ENCODE peak calls at places on chromosome 19, in nine cellular contexts. One of them, this sample, is unnamed.

GRCh38 chr19:4870025-4870700 is 2.7 kb upstream of the PLIN3 start:
- DNase-seq in PC-9: peak; percentile 87
- DNase-seq in transverse colon: peak; percentile 65
- DNase-seq in fibroblast of lung: peak; percentile 94
- DNase-seq in hepatocyte: peak; percentile 87
- DNase-seq in ascending aorta: no peak
- DNase-seq in tibial artery: no peak
- DNase-seq in CD8-positive, alpha-beta T cell: no peak
- DNase-seq in mammary epithelial cell: peak; percentile 90
- DNase-seq in this sample: no peak

GRCh38 chr19:20167020-20167644 is at the start of gene ZNF486:
- DNase-seq in ascending aorta: peak; percentile 92
- DNase-seq in transverse colon: peak; percentile 95
- DNase-seq in hepatocyte: peak; percentile 98
- DNase-seq in PC-9: peak; percentile 94
- DNase-seq in mammary epithelial cell: peak; percentile 94
- DNase-seq in fibroblast of lung: peak; percentile 97
- DNase-seq in CD8-positive, alpha-beta T cell: peak; percentile 92
- DNase-seq in tibial artery: peak; percentile 99
- DNase-seq in this sample: peak; percentile 98

GRCh38 chr19:49936549-49936948 is 7.2 kb upstream of the NUP62 start:
- DNase-seq in mammary epithelial cell: no peak
- DNase-seq in tibial artery: no peak
- DNase-seq in CD8-positive, alpha-beta T cell: no peak
- DNase-seq in PC-9: no peak
- DNase-seq in ascending aorta: no peak
- DNase-seq in hepatocyte: no peak
- DNase-seq in fibroblast of lung: no peak
- DNase-seq in transverse colon: no peak
- DNase-seq in this sample: no peak

GRCh38 chr19:6272411-6272791 is 7.4 kb downstream of the MLLT1 start:
- DNase-seq in mammary epithelial cell: no peak
- DNase-seq in CD8-positive, alpha-beta T cell: no peak
- DNase-seq in ascending aorta: no peak
- DNase-seq in PC-9: no peak
- DNase-seq in fibroblast of lung: no peak
- DNase-seq in tibial artery: no peak
- DNase-seq in hepatocyte: no peak
- DNase-seq in transverse colon: no peak
- DNase-seq in this sample: no peak

GRCh38 chr19:10625003-10625761 is at the start of gene SLC44A2:
- DNase-seq in mammary epithelial cell: peak; percentile 77
- DNase-seq in hepatocyte: peak; percentile 94
- DNase-seq in transverse colon: peak; percentile 93
- DNase-seq in tibial artery: peak; percentile 65
- DNase-seq in fibroblast of lung: peak; percentile 62
- DNase-seq in PC-9: peak; percentile 76
- DNase-seq in CD8-positive, alpha-beta T cell: no peak
- DNase-seq in ascending aorta: no peak
- DNase-seq in this sample: peak; percentile 84

GRCh38 chr19:56671613-56671994 is at the start of gene ZNF835:
- DNase-seq in CD8-positive, alpha-beta T cell: peak; percentile 86
- DNase-seq in hepatocyte: no peak
- DNase-seq in tibial artery: peak; percentile 88
- DNase-seq in transverse colon: peak; percentile 87
- DNase-seq in PC-9: no peak
- DNase-seq in ascending aorta: peak; percentile 63
- DNase-seq in fibroblast of lung: peak; percentile 70
- DNase-seq in mammary epithelial cell: no peak
- DNase-seq in this sample: peak; percentile 90

GRCh38 chr19:34150558-34150957 is 21.7 kb upstream of the LSM14A start:
- DNase-seq in ascending aorta: no peak
- DNase-seq in hepatocyte: no peak
- DNase-seq in transverse colon: no peak
- DNase-seq in tibial artery: no peak
- DNase-seq in PC-9: no peak
- DNase-seq in mammary epithelial cell: no peak
- DNase-seq in CD8-positive, alpha-beta T cell: no peak
- DNase-seq in fibroblast of lung: no peak
- DNase-seq in this sample: no peak

GRCh38 chr19:30522359-30522758 is 150.2 kb downstream of the ZNF536 start:
- DNase-seq in tibial artery: no peak
- DNase-seq in fibroblast of lung: no peak
- DNase-seq in ascending aorta: no peak
- DNase-seq in CD8-positive, alpha-beta T cell: no peak
- DNase-seq in mammary epithelial cell: no peak
- DNase-seq in PC-9: no peak
- DNase-seq in hepatocyte: no peak
- DNase-seq in transverse colon: no peak
- DNase-seq in this sample: no peak

GRCh38 chr19:12769689-12770088 is 5.7 kb downstream of the HOOK2 start:
- DNase-seq in fibroblast of lung: no peak
- DNase-seq in ascending aorta: no peak
- DNase-seq in transverse colon: peak; percentile 66
- DNase-seq in tibial artery: no peak
- DNase-seq in CD8-positive, alpha-beta T cell: peak; percentile 56
- DNase-seq in hepatocyte: peak; percentile 50
- DNase-seq in PC-9: no peak
- DNase-seq in mammary epithelial cell: no peak
- DNase-seq in this sample: peak; percentile 64

GRCh38 chr19:5957132-5957531 is 20.8 kb downstream of the RANBP3 start:
- DNase-seq in tibial artery: no peak
- DNase-seq in PC-9: no peak
- DNase-seq in CD8-positive, alpha-beta T cell: no peak
- DNase-seq in fibroblast of lung: no peak
- DNase-seq in mammary epithelial cell: no peak
- DNase-seq in hepatocyte: peak; percentile 53
- DNase-seq in transverse colon: no peak
- DNase-seq in ascending aorta: no peak
- DNase-seq in this sample: no peak

GRCh38 chr19:40690699-40691420 is 409 bp upstream of the NUMBL start:
- DNase-seq in CD8-positive, alpha-beta T cell: peak; percentile 90
- DNase-seq in PC-9: peak; percentile 77
- DNase-seq in fibroblast of lung: peak; percentile 93
- DNase-seq in transverse colon: peak; percentile 96
- DNase-seq in ascending aorta: peak; percentile 71
- DNase-seq in tibial artery: peak; percentile 96
- DNase-seq in mammary epithelial cell: peak; percentile 86
- DNase-seq in hepatocyte: peak; percentile 97
- DNase-seq in this sample: peak; percentile 97

GRCh38 chr19:42325896-42326771 is 699 bp downstream of the MEGF8 start:
- DNase-seq in hepatocyte: no peak
- DNase-seq in CD8-positive, alpha-beta T cell: no peak
- DNase-seq in mammary epithelial cell: peak; percentile 4
- DNase-seq in fibroblast of lung: no peak
- DNase-seq in transverse colon: no peak
- DNase-seq in PC-9: no peak
- DNase-seq in tibial artery: no peak
- DNase-seq in ascending aorta: no peak
- DNase-seq in this sample: peak; percentile 19

DNA sequence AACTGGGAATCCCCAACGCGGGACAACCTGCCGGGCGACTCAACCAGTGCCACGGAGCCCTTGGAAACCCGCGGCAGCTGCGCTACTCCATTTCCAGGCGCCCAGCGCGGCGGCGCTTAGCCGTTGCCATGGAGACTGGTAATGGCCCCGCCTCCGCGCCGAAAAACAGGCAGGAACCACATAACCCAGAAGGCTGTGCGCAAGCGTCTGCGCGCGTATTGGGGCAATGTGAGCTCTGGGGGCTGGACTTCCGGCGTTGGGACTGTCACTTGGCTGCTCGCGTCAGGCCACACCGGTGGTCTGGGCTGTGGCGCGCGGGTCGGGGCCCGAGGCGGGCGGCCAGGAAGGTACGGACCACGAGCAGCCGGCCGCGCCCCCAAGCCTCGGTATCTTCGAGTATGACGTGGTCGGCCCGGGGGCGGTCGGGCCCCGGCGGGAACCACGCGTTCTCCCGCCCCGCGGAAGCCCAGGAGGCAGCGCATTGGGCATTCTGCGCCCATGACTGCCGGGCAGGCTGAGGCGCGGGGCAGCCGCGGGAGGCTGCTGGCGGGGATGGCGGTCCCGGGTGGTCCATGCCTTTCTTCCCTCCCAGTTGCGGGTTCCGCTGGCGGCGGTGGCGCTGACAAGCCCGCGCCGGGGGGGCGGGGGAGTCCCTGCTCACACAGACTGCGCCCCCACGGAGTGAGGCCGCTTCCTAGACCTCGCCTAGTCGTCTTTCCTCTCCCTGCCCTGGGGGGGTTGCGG is at the start of gene ZNF324B:
- DNase-seq in ascending aorta: peak; percentile 89
- DNase-seq in transverse colon: peak; percentile 96
- DNase-seq in fibroblast of lung: peak; percentile 92
- DNase-seq in hepatocyte: peak; percentile 97
- DNase-seq in mammary epithelial cell: peak; percentile 94
- DNase-seq in CD8-positive, alpha-beta T cell: peak; percentile 96
- DNase-seq in PC-9: peak; percentile 86
- DNase-seq in tibial artery: peak; percentile 97
- DNase-seq in this sample: peak; percentile 97
- H3K27ac ChIP-seq in ascending aorta: peak within 1 kb of the TSS; percentile 35
- H3K27ac ChIP-seq in transverse colon: peak within 1 kb of the TSS; percentile 67
- H3K27ac ChIP-seq in fibroblast of lung: peak within 1 kb of the TSS; percentile 70
- H3K27ac ChIP-seq in hepatocyte: no peak within 1 kb of the TSS
- H3K27ac ChIP-seq in mammary epithelial cell: peak within 1 kb of the TSS; percentile 57
- H3K27ac ChIP-seq in CD8-positive, alpha-beta T cell: peak within 1 kb of the TSS; percentile 70
- H3K27ac ChIP-seq in PC-9: no peak within 1 kb of the TSS
- H3K27ac ChIP-seq in tibial artery: peak within 1 kb of the TSS; percentile 68
- H3K27ac ChIP-seq in this sample: peak within 1 kb of the TSS; percentile 58

GRCh38 chr19:51386882-51387520 is 773 bp downstream of the LIM2 start:
- DNase-seq in PC-9: no peak
- DNase-seq in transverse colon: no peak
- DNase-seq in CD8-positive, alpha-beta T cell: no peak
- DNase-seq in fibroblast of lung: no peak
- DNase-seq in tibial artery: no peak
- DNase-seq in hepatocyte: no peak
- DNase-seq in ascending aorta: no peak
- DNase-seq in mammary epithelial cell: no peak
- DNase-seq in this sample: no peak
- H3K4me1 ChIP-seq in PC-9: no peaks in the 10 kb centered on the region
- H3K4me1 ChIP-seq in transverse colon: no peaks in the 10 kb centered on the region
- H3K4me1 ChIP-seq in CD8-positive, alpha-beta T cell: peaks cover 9% of the 10 kb centered on the region
- H3K4me1 ChIP-seq in fibroblast of lung: no peaks in the 10 kb centered on the region
- H3K4me1 ChIP-seq in tibial artery: no peaks in the 10 kb centered on the region
- H3K4me1 ChIP-seq in hepatocyte: no peaks in the 10 kb centered on the region
- H3K4me1 ChIP-seq in ascending aorta: no peaks in the 10 kb centered on the region
- H3K4me1 ChIP-seq in mammary epithelial cell: no peaks in the 10 kb centered on the region
- H3K4me1 ChIP-seq in this sample: no peaks in the 10 kb centered on the region

GRCh38 chr19:32361574-32362317 is 16.3 kb downstream of the ZNF507 start:
- DNase-seq in CD8-positive, alpha-beta T cell: no peak
- DNase-seq in ascending aorta: no peak
- DNase-seq in fibroblast of lung: no peak
- DNase-seq in PC-9: no peak
- DNase-seq in transverse colon: no peak
- DNase-seq in mammary epithelial cell: no peak
- DNase-seq in hepatocyte: no peak
- DNase-seq in tibial artery: no peak
- DNase-seq in this sample: no peak

GRCh38 chr19:32355309-32355708 is 9.9 kb downstream of the ZNF507 start:
- DNase-seq in mammary epithelial cell: no peak
- DNase-seq in hepatocyte: no peak
- DNase-seq in PC-9: no peak
- DNase-seq in CD8-positive, alpha-beta T cell: no peak
- DNase-seq in transverse colon: no peak
- DNase-seq in tibial artery: no peak
- DNase-seq in ascending aorta: no peak
- DNase-seq in fibroblast of lung: no peak
- DNase-seq in this sample: no peak

GRCh38 chr19:32357720-32358119 is 12.3 kb downstream of the ZNF507 start:
- DNase-seq in PC-9: no peak
- DNase-seq in CD8-positive, alpha-beta T cell: no peak
- DNase-seq in tibial artery: no peak
- DNase-seq in fibroblast of lung: peak; percentile 27
- DNase-seq in hepatocyte: no peak
- DNase-seq in mammary epithelial cell: no peak
- DNase-seq in transverse colon: no peak
- DNase-seq in ascending aorta: no peak
- DNase-seq in this sample: no peak

GRCh38 chr19:32359581-32359980 is 14.2 kb downstream of the ZNF507 start:
- DNase-seq in tibial artery: no peak
- DNase-seq in ascending aorta: no peak
- DNase-seq in PC-9: no peak
- DNase-seq in transverse colon: no peak
- DNase-seq in mammary epithelial cell: no peak
- DNase-seq in hepatocyte: no peak
- DNase-seq in fibroblast of lung: no peak
- DNase-seq in CD8-positive, alpha-beta T cell: no peak
- DNase-seq in this sample: no peak

DNA sequence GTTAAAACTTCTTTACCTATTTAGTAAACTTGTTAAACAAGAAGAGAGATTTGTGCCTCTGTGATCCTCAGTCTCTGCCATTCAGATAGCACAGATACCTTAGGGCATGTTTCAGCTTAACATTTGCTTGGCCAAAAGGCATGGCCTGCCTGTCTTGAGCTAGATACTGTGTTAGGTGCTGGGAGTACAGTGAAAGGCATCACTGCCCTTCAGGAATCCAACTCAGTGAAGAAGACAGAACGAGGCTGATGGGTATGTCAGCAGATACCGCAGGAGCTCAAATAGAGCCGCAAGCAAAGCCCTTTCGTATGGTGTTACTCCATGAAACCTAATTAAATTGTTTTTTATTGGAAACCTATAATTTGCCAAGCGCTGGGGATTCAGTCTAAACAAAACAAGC is 12.9 kb downstream of the ZNF507 start:
- DNase-seq in hepatocyte: no peak
- DNase-seq in transverse colon: no peak
- DNase-seq in fibroblast of lung: no peak
- DNase-seq in ascending aorta: no peak
- DNase-seq in CD8-positive, alpha-beta T cell: no peak
- DNase-seq in mammary epithelial cell: no peak
- DNase-seq in tibial artery: no peak
- DNase-seq in PC-9: no peak
- DNase-seq in this sample: no peak
- H3K27ac ChIP-seq in hepatocyte: no peak overlapping the region
- H3K27ac ChIP-seq in transverse colon: no peak overlapping the region
- H3K27ac ChIP-seq in fibroblast of lung: no peak overlapping the region
- H3K27ac ChIP-seq in ascending aorta: no peak overlapping the region
- H3K27ac ChIP-seq in CD8-positive, alpha-beta T cell: no peak overlapping the region
- H3K27ac ChIP-seq in mammary epithelial cell: no peak overlapping the region
- H3K27ac ChIP-seq in tibial artery: no peak overlapping the region
- H3K27ac ChIP-seq in PC-9: no peak overlapping the region
- H3K27ac ChIP-seq in this sample: no peak overlapping the region

DNA sequence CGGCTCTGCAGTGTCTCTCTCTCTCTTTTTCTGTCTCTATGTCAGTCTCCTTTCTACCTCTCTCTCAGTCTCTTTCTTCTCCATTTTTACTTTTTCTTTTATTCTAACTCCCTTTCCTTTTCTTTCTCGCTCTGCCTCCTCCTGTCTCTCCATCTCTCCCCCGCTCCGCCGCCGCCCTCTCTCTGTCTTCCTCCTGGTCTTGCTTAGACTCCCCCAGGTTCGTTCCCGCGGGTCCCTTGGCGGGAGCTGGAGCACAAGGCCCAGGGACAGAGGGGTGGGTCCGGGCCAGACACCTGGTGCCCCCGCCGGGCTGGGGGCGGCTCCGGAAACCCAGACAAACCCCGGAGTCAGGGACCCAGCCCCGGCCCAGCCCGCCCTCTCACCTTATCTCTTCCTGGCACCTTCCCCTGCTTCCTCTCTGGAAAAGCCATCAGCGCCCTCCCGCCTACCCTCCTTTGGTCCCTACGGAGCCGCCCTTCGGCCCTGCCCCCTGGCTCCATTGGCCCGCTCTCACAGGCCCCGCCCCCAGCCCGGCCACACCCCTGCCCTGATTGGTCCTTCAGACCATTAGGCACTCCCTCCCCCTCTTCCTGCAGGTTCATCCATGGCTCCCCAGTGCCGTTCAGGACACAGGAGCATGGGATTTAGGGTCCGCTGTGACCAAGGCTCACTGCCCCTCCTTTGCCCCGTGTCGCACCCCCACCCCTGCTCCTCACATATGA is 15.4 kb upstream of the NOP53 start:
- DNase-seq in ascending aorta: no peak
- DNase-seq in mammary epithelial cell: peak; percentile 52
- DNase-seq in fibroblast of lung: no peak
- DNase-seq in PC-9: peak; percentile 82
- DNase-seq in CD8-positive, alpha-beta T cell: no peak
- DNase-seq in hepatocyte: peak; percentile 84
- DNase-seq in transverse colon: peak; percentile 39
- DNase-seq in tibial artery: peak; percentile 69
- DNase-seq in this sample: no peak
- H3K4me1 ChIP-seq in ascending aorta: peaks cover 6% of the 10 kb centered on the region
- H3K4me1 ChIP-seq in mammary epithelial cell: peaks cover 42% of the 10 kb centered on the region
- H3K4me1 ChIP-seq in fibroblast of lung: peaks cover 28% of the 10 kb centered on the region
- H3K4me1 ChIP-seq in PC-9: peaks cover 35% of the 10 kb centered on the region
- H3K4me1 ChIP-seq in CD8-positive, alpha-beta T cell: peaks cover 15% of the 10 kb centered on the region
- H3K4me1 ChIP-seq in hepatocyte: peaks cover 17% of the 10 kb centered on the region
- H3K4me1 ChIP-seq in transverse colon: peaks cover 19% of the 10 kb centered on the region
- H3K4me1 ChIP-seq in tibial artery: no peaks in the 10 kb centered on the region
- H3K4me1 ChIP-seq in this sample: peaks cover 21% of the 10 kb centered on the region

This sample was measured in Peyer's patch.